ENCODE peak calls at places on chromosome 1, in five cellular contexts. One of them, this sample, is unnamed.

GRCh38 chr1:163561570-163562295 is 240.0 kb downstream of the NUF2 start:
- DNase-seq in AG04449: no peak
- DNase-seq in mammary epithelial cell: no peak
- DNase-seq in AG04450: no peak
- DNase-seq in fibroblast of mammary gland: peak; percentile 40
- DNase-seq in this sample: no peak

GRCh38 chr1:77282187-77282865 is 507 bp downstream of the AK5 start:
- DNase-seq in AG04449: no peak
- DNase-seq in AG04450: no peak
- DNase-seq in fibroblast of mammary gland: peak; percentile 23
- DNase-seq in mammary epithelial cell: peak; percentile 34
- DNase-seq in this sample: no peak

GRCh38 chr1:214801191-214801590 is 198.2 kb downstream of the CENPF start:
- DNase-seq in AG04449: no peak
- DNase-seq in mammary epithelial cell: peak; percentile 21
- DNase-seq in fibroblast of mammary gland: peak; percentile 42
- DNase-seq in AG04450: no peak
- DNase-seq in this sample: no peak

GRCh38 chr1:11062965-11063401 is 3.2 kb upstream of the SRM start:
- DNase-seq in mammary epithelial cell: peak; percentile 54
- DNase-seq in AG04449: peak; percentile 17
- DNase-seq in AG04450: no peak
- DNase-seq in fibroblast of mammary gland: peak; percentile 72
- DNase-seq in this sample: no peak

GRCh38 chr1:230868736-230869385 is 540 bp upstream of the C1orf198 start:
- DNase-seq in mammary epithelial cell: peak; percentile 33
- DNase-seq in fibroblast of mammary gland: no peak
- DNase-seq in AG04449: no peak
- DNase-seq in AG04450: no peak
- DNase-seq in this sample: no peak

GRCh38 chr1:2134604-2135307 is 59.8 kb downstream of the FAAP20 start:
- DNase-seq in mammary epithelial cell: no peak
- DNase-seq in AG04449: no peak
- DNase-seq in fibroblast of mammary gland: no peak
- DNase-seq in AG04450: no peak
- DNase-seq in this sample: no peak

GRCh38 chr1:185073725-185074124 is 28.4 kb downstream of the RNF2 start:
- DNase-seq in AG04450: no peak
- DNase-seq in mammary epithelial cell: no peak
- DNase-seq in AG04449: no peak
- DNase-seq in fibroblast of mammary gland: peak; percentile 44
- DNase-seq in this sample: no peak

GRCh38 chr1:88984553-88984945 is 7.9 kb downstream of the KYAT3 start:
- DNase-seq in mammary epithelial cell: peak; percentile 1
- DNase-seq in AG04450: no peak
- DNase-seq in AG04449: no peak
- DNase-seq in fibroblast of mammary gland: no peak
- DNase-seq in this sample: no peak

GRCh38 chr1:15355968-15356621 is 53.6 kb upstream of the EFHD2 start:
- DNase-seq in mammary epithelial cell: no peak
- DNase-seq in AG04450: no peak
- DNase-seq in fibroblast of mammary gland: peak; percentile 63
- DNase-seq in AG04449: no peak
- DNase-seq in this sample: no peak

GRCh38 chr1:1203561-1204424 is 2.6 kb downstream of the TNFRSF18 start:
- DNase-seq in AG04449: no peak
- DNase-seq in mammary epithelial cell: no peak
- DNase-seq in fibroblast of mammary gland: no peak
- DNase-seq in AG04450: no peak
- DNase-seq in this sample: no peak

GRCh38 chr1:30267046-30267445 is 456.3 kb downstream of the MATN1 start:
- DNase-seq in AG04450: no peak
- DNase-seq in fibroblast of mammary gland: no peak
- DNase-seq in mammary epithelial cell: no peak
- DNase-seq in AG04449: no peak
- DNase-seq in this sample: no peak

GRCh38 chr1:193241132-193241827 is 54.9 kb upstream of the B3GALT2 start:
- DNase-seq in fibroblast of mammary gland: no peak
- DNase-seq in AG04449: no peak
- DNase-seq in mammary epithelial cell: no peak
- DNase-seq in AG04450: no peak
- DNase-seq in this sample: no peak

GRCh38 chr1:220881918-220882891 is 3.0 kb downstream of the HLX start:
- DNase-seq in fibroblast of mammary gland: peak; percentile 50
- DNase-seq in AG04449: no peak
- DNase-seq in AG04450: no peak
- DNase-seq in mammary epithelial cell: no peak
- DNase-seq in this sample: peak; percentile 86

GRCh38 chr1:228308628-228309547 is 97.7 kb downstream of the TRIM11 start:
- DNase-seq in fibroblast of mammary gland: no peak
- DNase-seq in AG04450: no peak
- DNase-seq in AG04449: no peak
- DNase-seq in mammary epithelial cell: no peak
- DNase-seq in this sample: no peak

GRCh38 chr1:207863893-207864535 is 46.9 kb downstream of the CD34 start:
- DNase-seq in AG04449: no peak
- DNase-seq in AG04450: no peak
- DNase-seq in fibroblast of mammary gland: no peak
- DNase-seq in mammary epithelial cell: no peak
- DNase-seq in this sample: no peak

GRCh38 chr1:26059906-26060305 is 7.5 kb downstream of the TRIM63 start:
- DNase-seq in fibroblast of mammary gland: no peak
- DNase-seq in AG04450: no peak
- DNase-seq in mammary epithelial cell: no peak
- DNase-seq in AG04449: no peak
- DNase-seq in this sample: no peak

GRCh38 chr1:89836252-89836996 is 15.6 kb downstream of the LRRC8D start:
- DNase-seq in mammary epithelial cell: no peak
- DNase-seq in AG04450: no peak
- DNase-seq in AG04449: no peak
- DNase-seq in fibroblast of mammary gland: no peak
- DNase-seq in this sample: no peak

GRCh38 chr1:205827623-205828022 is 14.6 kb upstream of the SLC41A1 start:
- DNase-seq in fibroblast of mammary gland: no peak
- DNase-seq in AG04449: no peak
- DNase-seq in AG04450: no peak
- DNase-seq in mammary epithelial cell: no peak
- DNase-seq in this sample: no peak

GRCh38 chr1:29682171-29682917 is 446.0 kb downstream of the PTPRU start:
- DNase-seq in AG04449: no peak
- DNase-seq in AG04450: no peak
- DNase-seq in mammary epithelial cell: no peak
- DNase-seq in fibroblast of mammary gland: no peak
- DNase-seq in this sample: peak; percentile 87

GRCh38 chr1:184905601-184906322 is 68.5 kb downstream of the NIBAN1 start:
- DNase-seq in AG04449: no peak
- DNase-seq in mammary epithelial cell: no peak
- DNase-seq in AG04450: no peak
- DNase-seq in fibroblast of mammary gland: no peak
- DNase-seq in this sample: no peak

GRCh38 chr1:205298191-205298994 is 23.2 kb downstream of the NUAK2 start:
- DNase-seq in AG04450: peak; percentile 96
- DNase-seq in mammary epithelial cell: peak; percentile 93
- DNase-seq in AG04449: peak; percentile 95
- DNase-seq in fibroblast of mammary gland: peak; percentile 95
- DNase-seq in this sample: no peak

GRCh38 chr1:29695809-29696208 is 459.5 kb downstream of the PTPRU start:
- DNase-seq in AG04449: no peak
- DNase-seq in AG04450: no peak
- DNase-seq in mammary epithelial cell: no peak
- DNase-seq in fibroblast of mammary gland: no peak
- DNase-seq in this sample: no peak

GRCh38 chr1:206691604-206692003 is 6.9 kb downstream of the MAPKAPK2 start:
- DNase-seq in fibroblast of mammary gland: peak; percentile 65
- DNase-seq in mammary epithelial cell: no peak
- DNase-seq in AG04449: no peak
- DNase-seq in AG04450: no peak
- DNase-seq in this sample: no peak

GRCh38 chr1:238783633-238784032 is 602.7 kb upstream of the CHRM3 start:
- DNase-seq in AG04449: no peak
- DNase-seq in AG04450: no peak
- DNase-seq in fibroblast of mammary gland: no peak
- DNase-seq in mammary epithelial cell: no peak
- DNase-seq in this sample: no peak

DNA sequence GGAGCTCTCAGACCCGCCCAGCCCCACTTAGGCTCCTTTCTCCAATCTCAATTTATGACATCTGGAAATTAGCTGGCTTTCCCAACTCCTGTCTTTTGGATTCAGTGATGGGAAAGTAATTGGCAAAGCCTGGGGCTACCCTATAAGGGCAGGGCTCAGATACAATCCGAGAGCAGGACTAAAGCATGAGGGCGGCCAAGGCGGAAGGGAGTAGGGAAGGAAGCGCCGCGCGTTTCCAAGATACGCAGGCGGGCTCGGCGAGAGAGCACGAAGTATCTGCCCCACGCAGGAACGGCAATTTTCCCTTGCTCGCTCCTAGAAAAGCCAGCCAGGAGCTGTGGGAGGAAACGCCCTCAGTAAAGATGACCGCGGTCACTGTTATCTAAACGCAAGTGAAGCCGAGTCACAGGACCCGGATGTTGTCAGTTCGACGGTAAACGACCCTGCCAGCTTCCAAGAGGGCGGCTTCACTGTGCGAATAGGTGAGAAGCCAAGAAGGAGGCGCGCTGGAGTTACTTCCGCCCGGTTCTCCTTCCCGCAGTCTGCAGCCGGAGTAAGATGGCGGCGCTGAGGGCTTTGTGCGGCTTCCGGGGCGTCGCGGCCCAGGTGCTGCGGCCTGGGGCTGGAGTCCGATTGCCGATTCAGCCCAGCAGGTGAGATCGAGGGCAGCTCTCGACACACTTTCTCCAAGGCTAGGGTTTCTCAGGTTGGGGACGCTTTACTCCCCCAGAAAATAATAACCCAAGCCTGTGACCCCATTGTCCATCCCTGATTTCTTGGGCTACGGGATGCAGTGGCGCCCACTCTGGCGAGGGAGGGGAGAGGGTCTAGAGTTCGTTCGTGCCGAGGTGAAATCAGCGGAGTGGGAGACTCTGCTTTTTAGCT is at the start of gene NDUFS2:
- DNase-seq in mammary epithelial cell: peak; percentile 97
- DNase-seq in AG04449: peak; percentile 95
- DNase-seq in fibroblast of mammary gland: peak; percentile 99
- DNase-seq in AG04450: peak; percentile 98
- DNase-seq in this sample: no peak
- TF ChIP-seq CTCF in mammary epithelial cell: peak; percentile 20
- TF ChIP-seq CTCF in AG04449: peak; percentile 47
- TF ChIP-seq CTCF in fibroblast of mammary gland: peak; percentile 8
- TF ChIP-seq CTCF in AG04450: peak; percentile 23
- TF ChIP-seq CTCF in this sample: no peak

DNA sequence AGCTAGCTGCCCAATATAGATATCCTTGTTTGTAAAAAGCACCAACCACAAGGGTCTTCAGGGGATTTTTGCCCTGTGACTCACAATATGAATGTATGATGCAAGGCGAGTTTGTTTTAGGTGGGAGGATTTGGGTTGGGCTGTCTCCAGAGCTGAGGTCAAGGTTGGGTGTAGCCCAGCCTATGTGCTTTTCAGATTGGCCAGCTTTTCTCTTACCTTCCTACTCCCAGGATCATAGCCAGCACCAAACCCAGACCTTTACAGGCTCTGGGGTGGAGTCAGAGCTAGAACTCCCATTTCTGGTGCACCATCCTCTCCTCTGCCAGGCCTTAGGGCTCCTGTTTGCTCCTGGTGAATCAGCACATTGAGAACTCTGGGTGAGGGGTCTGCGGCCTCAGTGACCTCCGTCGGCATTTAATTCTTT is 55.6 kb upstream of the GCLM start:
- DNase-seq in AG04449: no peak
- DNase-seq in AG04450: no peak
- DNase-seq in mammary epithelial cell: peak; percentile 97
- DNase-seq in fibroblast of mammary gland: peak; percentile 73
- DNase-seq in this sample: no peak
- H3K4me3 ChIP-seq in AG04449: no peak overlapping the region
- H3K4me3 ChIP-seq in AG04450: no peak overlapping the region
- H3K4me3 ChIP-seq in mammary epithelial cell: no peak overlapping the region
- H3K4me3 ChIP-seq in fibroblast of mammary gland: no peak overlapping the region
- H3K4me3 ChIP-seq in this sample: no peak overlapping the region

GRCh38 chr1:22747021-22747734 is 36.5 kb downstream of the EPHB2 start:
- DNase-seq in mammary epithelial cell: peak; percentile 43
- DNase-seq in AG04449: no peak
- DNase-seq in fibroblast of mammary gland: peak; percentile 73
- DNase-seq in AG04450: peak; percentile 61
- DNase-seq in this sample: no peak
- TF ChIP-seq CTCF in mammary epithelial cell: peak; percentile 1
- TF ChIP-seq CTCF in AG04449: no peak
- TF ChIP-seq CTCF in fibroblast of mammary gland: no peak
- TF ChIP-seq CTCF in AG04450: no peak
- TF ChIP-seq CTCF in this sample: no peak

DNA sequence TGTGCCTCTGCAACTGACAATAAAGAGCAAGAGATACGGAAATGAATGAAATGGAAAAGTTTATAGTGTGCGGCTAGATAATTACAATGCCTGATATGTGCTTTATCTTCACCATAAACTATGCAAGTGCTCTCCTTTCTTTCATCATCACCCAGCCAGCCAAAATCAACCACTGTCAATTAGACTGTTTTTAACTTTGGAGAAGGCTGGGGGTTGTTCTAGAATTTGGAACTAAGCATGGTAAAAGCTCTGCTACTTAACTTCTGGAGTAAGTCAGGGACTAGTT is 92.7 kb upstream of the HAO2 start:
- DNase-seq in AG04450: no peak
- DNase-seq in mammary epithelial cell: no peak
- DNase-seq in AG04449: no peak
- DNase-seq in fibroblast of mammary gland: no peak
- DNase-seq in this sample: no peak
- H3K4me3 ChIP-seq in AG04450: no peak overlapping the region
- H3K4me3 ChIP-seq in mammary epithelial cell: no peak overlapping the region
- H3K4me3 ChIP-seq in AG04449: no peak overlapping the region
- H3K4me3 ChIP-seq in fibroblast of mammary gland: no peak overlapping the region
- H3K4me3 ChIP-seq in this sample: no peak overlapping the region

DNA sequence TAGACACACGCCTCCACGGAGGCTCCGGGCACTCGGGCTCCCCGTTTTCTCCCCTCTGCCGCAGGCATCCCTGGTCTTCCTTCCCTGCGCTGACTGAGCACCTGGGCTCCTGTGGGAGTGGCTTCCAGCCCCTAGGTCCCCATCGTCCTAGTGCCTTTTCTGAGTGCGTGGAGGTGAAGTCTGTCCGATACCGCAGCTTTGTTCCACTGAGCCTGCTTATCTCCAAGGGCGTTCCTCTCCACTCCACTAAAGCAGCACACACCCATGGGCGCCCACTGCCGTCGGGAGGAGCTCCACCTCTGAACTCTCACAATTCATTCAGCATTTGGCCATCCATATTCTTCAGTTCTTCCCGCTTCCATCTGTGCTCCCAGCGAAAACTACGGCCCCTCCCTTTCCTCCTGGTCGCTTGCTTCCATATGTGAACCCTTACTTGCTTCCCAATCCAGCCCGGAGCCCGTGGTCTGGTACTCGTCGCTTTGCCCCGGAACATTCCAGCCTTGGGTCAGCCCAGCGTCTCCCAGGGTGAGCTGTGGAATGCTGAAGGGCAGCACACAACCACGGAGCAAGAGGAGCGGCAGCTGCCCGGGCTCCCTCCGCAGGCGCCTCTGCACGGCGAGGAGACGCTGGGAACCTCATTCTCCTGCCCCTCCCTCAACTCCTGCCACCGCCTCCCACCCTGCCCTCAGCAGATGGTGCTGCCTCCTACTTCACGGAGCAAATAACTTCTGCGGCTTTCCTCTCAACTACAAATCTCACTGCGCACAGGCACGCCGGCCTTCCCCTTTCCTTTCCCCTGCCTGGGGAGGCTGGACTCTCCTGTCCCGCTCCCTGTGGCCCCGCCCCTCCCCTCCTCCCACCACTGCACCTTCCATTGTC is 27.5 kb downstream of the ATP8B2 start:
- DNase-seq in AG04449: no peak
- DNase-seq in mammary epithelial cell: peak; percentile 9
- DNase-seq in fibroblast of mammary gland: peak; percentile 31
- DNase-seq in AG04450: no peak
- DNase-seq in this sample: no peak
- TF ChIP-seq CTCF in AG04449: no peak
- TF ChIP-seq CTCF in mammary epithelial cell: no peak
- TF ChIP-seq CTCF in fibroblast of mammary gland: no peak
- TF ChIP-seq CTCF in AG04450: no peak
- TF ChIP-seq CTCF in this sample: no peak

This sample was measured in vagina.